ENCODE peak calls at places on chromosome 7, in ten cellular contexts. S is T-helper 9 cell; F is activated T-cell treated with anti-CD3 and anti-CD28 coated beads for 1 hour; E is Peyer's patch; Y is activated CD4-positive, CD25-positive, alpha-beta regulatory T cell treated with anti-CD3 and anti-CD28 coated beads, Interleukin-2, amount 50 U/mL, for 72 hours; K is GM12891; A is activated T-helper 9 cell treated with anti-CD3 and anti-CD28 coated beads, Interleukin-2, amount 50 U/mL, for 16 hours; M is Daoy; N is occipital lobe; J is NCI-H1436. T is an unnamed sample.

GRCh38 chr7:141451232-141451631 is 100.0 kb upstream of the AGK start:
- DNase-seq in S (no peak), F (no peak), E (no peak), Y (no peak), K (no peak), A (no peak), M (no peak), N (no peak), J (no peak), T (no peak)

GRCh38 chr7:134855467-134855866 is 76.0 kb downstream of the CALD1 start:
- DNase-seq in S (no peak), F (no peak), E (no peak), Y (no peak), K (no peak), A (no peak), M (no peak), N (no peak), J (no peak), T (no peak)

GRCh38 chr7:74092964-74093339 is 9.3 kb downstream of the LIMK1 start:
- DNase-seq in S (no peak), F (no peak), E (peak; percentile 78), Y (no peak), K (peak; percentile 70), A (no peak), M (peak; percentile 57), N (no peak), J (no peak), T (no peak)

GRCh38 chr7:64618785-64619456 is 47.0 kb upstream of the ZNF107 start:
- DNase-seq in S (no peak), F (no peak), E (no peak), Y (no peak), K (no peak), A (no peak), M (peak; percentile 66), N (no peak), J (peak; percentile 2), T (no peak)

GRCh38 chr7:44979481-44980392 is 922 bp upstream of the MYO1G start:
- DNase-seq in S (no peak), F (no peak), E (no peak), Y (no peak), K (no peak), A (no peak), M (peak; percentile 36), N (no peak), J (no peak), T (no peak)

GRCh38 chr7:27576360-27576944 is 86.2 kb downstream of the HIBADH start:
- DNase-seq in S (no peak), F (no peak), E (no peak), Y (no peak), K (no peak), A (no peak), M (peak; percentile 30), N (no peak), J (peak; percentile 32), T (no peak)

GRCh38 chr7:32161708-32162107 is 91.5 kb upstream of the PDE1C start:
- DNase-seq in S (no peak), F (no peak), E (no peak), Y (no peak), K (no peak), A (no peak), M (peak; percentile 67), N (no peak), J (no peak), T (no peak)

GRCh38 chr7:14690486-14690885 is 212.1 kb downstream of the DGKB start:
- DNase-seq in S (no peak), F (no peak), E (no peak), Y (no peak), K (no peak), A (no peak), M (no peak), N (no peak), J (no peak), T (no peak)

GRCh38 chr7:131381069-131381838 is 53.6 kb downstream of the MKLN1 start:
- DNase-seq in S (no peak), F (no peak), E (no peak), Y (no peak), K (no peak), A (no peak), M (peak; percentile 46), N (no peak), J (no peak), T (no peak)

GRCh38 chr7:99368750-99369389 is 5.7 kb upstream of the ARPC1B start:
- DNase-seq in S (no peak), F (no peak), E (no peak), Y (no peak), K (no peak), A (no peak), M (peak; percentile 41), N (no peak), J (no peak), T (no peak)

GRCh38 chr7:150374472-150374871 is 4.7 kb upstream of the ZNF775 start:
- DNase-seq in S (no peak), F (no peak), E (peak; percentile 32), Y (no peak), K (no peak), A (no peak), M (no peak), N (no peak), J (no peak), T (no peak)

GRCh38 chr7:151113344-151114150 is 27.3 kb downstream of the AGAP3 start:
- DNase-seq in S (no peak), F (no peak), E (no peak), Y (no peak), K (no peak), A (no peak), M (peak; percentile 77), N (no peak), J (no peak), T (no peak)

GRCh38 chr7:155455776-155456516 is 2.0 kb upstream of the EN2 start:
- DNase-seq in S (no peak), F (no peak), E (no peak), Y (no peak), K (no peak), A (no peak), M (no peak), N (no peak), J (no peak), T (no peak)

GRCh38 chr7:75629042-75629441 is 109.7 kb downstream of the HIP1 start:
- DNase-seq in S (no peak), F (no peak), E (no peak), Y (no peak), K (no peak), A (no peak), M (no peak), N (peak; percentile 45), J (no peak), T (no peak)

GRCh38 chr7:159107052-159107892 is 37.4 kb downstream of the VIPR2 start:
- DNase-seq in S (no peak), F (no peak), E (no peak), Y (no peak), K (no peak), A (no peak), M (no peak), N (no peak), J (no peak), T (no peak)

GRCh38 chr7:50838675-50839377 is 56.1 kb upstream of the GRB10 start:
- DNase-seq in S (no peak), F (no peak), E (no peak), Y (no peak), K (no peak), A (no peak), M (peak; percentile 95), N (no peak), J (no peak), T (no peak)

GRCh38 chr7:151687523-151688235 is 168.0 kb upstream of the RHEB start:
- DNase-seq in S (no peak), F (no peak), E (peak; percentile 77), Y (no peak), K (no peak), A (no peak), M (peak; percentile 100), N (no peak), J (no peak), T (no peak)

GRCh38 chr7:134460000-134460399 is 1.1 kb upstream of the AKR1B1 start:
- DNase-seq in S (no peak), F (no peak), E (no peak), Y (no peak), K (no peak), A (no peak), M (peak; percentile 53), N (no peak), J (no peak), T (no peak)

GRCh38 chr7:19916011-19916410 is 142.6 kb upstream of the TMEM196 start:
- DNase-seq in S (no peak), F (no peak), E (no peak), Y (no peak), K (no peak), A (no peak), M (peak; percentile 64), N (no peak), J (no peak), T (no peak)

GRCh38 chr7:85184599-85185354 is 2.1 kb downstream of the SEMA3D start:
- DNase-seq in S (no peak), F (no peak), E (peak; percentile 47), Y (no peak), K (no peak), A (no peak), M (peak; percentile 25), N (no peak), J (no peak), T (no peak)